ENCODE peak calls at places on chromosomes 6 and 20, in six cellular contexts. One of them, this sample, is unnamed.

GRCh38 chr6:35747877-35748276 is 11.0 kb downstream of the ARMC12 start:
- DNase-seq in GM12891: no peak
- DNase-seq in GM12878: no peak
- DNase-seq in HepG2: no peak
- DNase-seq in H1: no peak
- DNase-seq in K562: no peak
- DNase-seq in this sample: no peak

GRCh38 chr20:36147707-36148106 is 6.8 kb upstream of the EPB41L1 start:
- DNase-seq in HepG2: no peak
- DNase-seq in GM12878: no peak
- DNase-seq in H1: no peak
- DNase-seq in K562: no peak
- DNase-seq in GM12891: no peak
- DNase-seq in this sample: no peak

GRCh38 chr6:9566096-9566495 is 848.8 kb downstream of the TFAP2A start:
- DNase-seq in GM12891: no peak
- DNase-seq in H1: no peak
- DNase-seq in GM12878: no peak
- DNase-seq in K562: no peak
- DNase-seq in HepG2: no peak
- DNase-seq in this sample: no peak

GRCh38 chr6:144017167-144018094 is 9.4 kb upstream of the PLAGL1 start:
- DNase-seq in H1: no peak
- DNase-seq in HepG2: no peak
- DNase-seq in GM12891: no peak
- DNase-seq in K562: no peak
- DNase-seq in GM12878: no peak
- DNase-seq in this sample: no peak

GRCh38 chr6:108107102-108107501 is 32.6 kb upstream of the OSTM1 start:
- DNase-seq in HepG2: no peak
- DNase-seq in GM12891: no peak
- DNase-seq in H1: no peak
- DNase-seq in GM12878: no peak
- DNase-seq in K562: no peak
- DNase-seq in this sample: no peak

GRCh38 chr20:62156592-62157386 is 13.2 kb downstream of the SS18L1 start:
- DNase-seq in K562: peak
- DNase-seq in H1: peak
- DNase-seq in HepG2: peak
- DNase-seq in GM12878: no peak
- DNase-seq in GM12891: peak
- DNase-seq in this sample: peak

GRCh38 chr6:168905451-168906090 is 348.1 kb downstream of the THBS2 start:
- DNase-seq in GM12891: no peak
- DNase-seq in HepG2: no peak
- DNase-seq in H1: no peak
- DNase-seq in K562: no peak
- DNase-seq in GM12878: no peak
- DNase-seq in this sample: no peak

GRCh38 chr6:105594821-105595220 is 191.9 kb upstream of the PREP start:
- DNase-seq in GM12891: no peak
- DNase-seq in GM12878: no peak
- DNase-seq in K562: no peak
- DNase-seq in H1: no peak
- DNase-seq in HepG2: no peak
- DNase-seq in this sample: no peak

GRCh38 chr20:2872304-2873009 is 824 bp upstream of the PTPRA start:
- DNase-seq in GM12891: peak
- DNase-seq in H1: peak
- DNase-seq in HepG2: peak
- DNase-seq in GM12878: peak
- DNase-seq in K562: peak
- DNase-seq in this sample: no peak

GRCh38 chr6:5497896-5498578 is 236.7 kb downstream of the FARS2 start:
- DNase-seq in GM12878: no peak
- DNase-seq in HepG2: no peak
- DNase-seq in GM12891: no peak
- DNase-seq in K562: no peak
- DNase-seq in H1: no peak
- DNase-seq in this sample: no peak

GRCh38 chr6:135814043-135814442 is 37.5 kb upstream of the PDE7B start:
- DNase-seq in H1: no peak
- DNase-seq in GM12891: no peak
- DNase-seq in HepG2: peak
- DNase-seq in K562: no peak
- DNase-seq in GM12878: no peak
- DNase-seq in this sample: no peak

GRCh38 chr20:25136643-25137559 is 55.0 kb upstream of the VSX1 start:
- DNase-seq in K562: no peak
- DNase-seq in H1: no peak
- DNase-seq in GM12878: no peak
- DNase-seq in GM12891: no peak
- DNase-seq in HepG2: no peak
- DNase-seq in this sample: no peak

GRCh38 chr20:55761787-55762186 is 243.5 kb downstream of the CBLN4 start:
- DNase-seq in H1: no peak
- DNase-seq in GM12878: no peak
- DNase-seq in HepG2: no peak
- DNase-seq in GM12891: no peak
- DNase-seq in K562: no peak
- DNase-seq in this sample: no peak

GRCh38 chr6:50143011-50143719 is 93.4 kb upstream of the DEFB112 start:
- DNase-seq in H1: no peak
- DNase-seq in GM12878: no peak
- DNase-seq in GM12891: no peak
- DNase-seq in K562: no peak
- DNase-seq in HepG2: no peak
- DNase-seq in this sample: no peak

GRCh38 chr20:57003012-57003411 is 263.4 kb downstream of the BMP7 start:
- DNase-seq in K562: no peak
- DNase-seq in GM12891: no peak
- DNase-seq in H1: no peak
- DNase-seq in HepG2: no peak
- DNase-seq in GM12878: no peak
- DNase-seq in this sample: no peak

GRCh38 chr6:221531-222349 is 70.5 kb upstream of the DUSP22 start:
- DNase-seq in H1: no peak
- DNase-seq in K562: no peak
- DNase-seq in HepG2: peak
- DNase-seq in GM12891: no peak
- DNase-seq in GM12878: peak
- DNase-seq in this sample: no peak

GRCh38 chr6:162684961-162685360 is 42.6 kb downstream of the PRKN start:
- DNase-seq in H1: no peak
- DNase-seq in GM12891: no peak
- DNase-seq in GM12878: no peak
- DNase-seq in HepG2: no peak
- DNase-seq in K562: no peak
- DNase-seq in this sample: no peak

GRCh38 chr6:108559097-108559883 is 1.4 kb upstream of the FOXO3 start:
- DNase-seq in K562: peak
- DNase-seq in GM12891: peak
- DNase-seq in HepG2: peak
- DNase-seq in GM12878: no peak
- DNase-seq in H1: peak
- DNase-seq in this sample: peak

GRCh38 chr6:14612016-14612415 is 494.4 kb downstream of the CD83 start:
- DNase-seq in GM12878: no peak
- DNase-seq in K562: no peak
- DNase-seq in H1: no peak
- DNase-seq in GM12891: no peak
- DNase-seq in HepG2: no peak
- DNase-seq in this sample: no peak

GRCh38 chr20:31673943-31674463 is 36.3 kb downstream of the COX4I2 start:
- DNase-seq in GM12878: no peak
- DNase-seq in K562: no peak
- DNase-seq in HepG2: no peak
- DNase-seq in H1: no peak
- DNase-seq in GM12891: no peak
- DNase-seq in this sample: no peak

GRCh38 chr20:15515706-15516105 is 1057.5 kb downstream of the KIF16B start:
- DNase-seq in GM12878: no peak
- DNase-seq in HepG2: no peak
- DNase-seq in K562: no peak
- DNase-seq in H1: no peak
- DNase-seq in GM12891: no peak
- DNase-seq in this sample: no peak

GRCh38 chr6:93299622-93300021 is 119.7 kb downstream of the EPHA7 start:
- DNase-seq in HepG2: no peak
- DNase-seq in H1: no peak
- DNase-seq in GM12878: no peak
- DNase-seq in GM12891: no peak
- DNase-seq in K562: no peak
- DNase-seq in this sample: no peak

GRCh38 chr6:93295631-93296030 is 123.7 kb downstream of the EPHA7 start:
- DNase-seq in GM12878: no peak
- DNase-seq in GM12891: no peak
- DNase-seq in K562: no peak
- DNase-seq in HepG2: no peak
- DNase-seq in H1: no peak
- DNase-seq in this sample: no peak

GRCh38 chr6:93294879-93295278 is 124.5 kb downstream of the EPHA7 start:
- DNase-seq in HepG2: no peak
- DNase-seq in GM12891: no peak
- DNase-seq in H1: no peak
- DNase-seq in K562: no peak
- DNase-seq in GM12878: no peak
- DNase-seq in this sample: no peak

DNA sequence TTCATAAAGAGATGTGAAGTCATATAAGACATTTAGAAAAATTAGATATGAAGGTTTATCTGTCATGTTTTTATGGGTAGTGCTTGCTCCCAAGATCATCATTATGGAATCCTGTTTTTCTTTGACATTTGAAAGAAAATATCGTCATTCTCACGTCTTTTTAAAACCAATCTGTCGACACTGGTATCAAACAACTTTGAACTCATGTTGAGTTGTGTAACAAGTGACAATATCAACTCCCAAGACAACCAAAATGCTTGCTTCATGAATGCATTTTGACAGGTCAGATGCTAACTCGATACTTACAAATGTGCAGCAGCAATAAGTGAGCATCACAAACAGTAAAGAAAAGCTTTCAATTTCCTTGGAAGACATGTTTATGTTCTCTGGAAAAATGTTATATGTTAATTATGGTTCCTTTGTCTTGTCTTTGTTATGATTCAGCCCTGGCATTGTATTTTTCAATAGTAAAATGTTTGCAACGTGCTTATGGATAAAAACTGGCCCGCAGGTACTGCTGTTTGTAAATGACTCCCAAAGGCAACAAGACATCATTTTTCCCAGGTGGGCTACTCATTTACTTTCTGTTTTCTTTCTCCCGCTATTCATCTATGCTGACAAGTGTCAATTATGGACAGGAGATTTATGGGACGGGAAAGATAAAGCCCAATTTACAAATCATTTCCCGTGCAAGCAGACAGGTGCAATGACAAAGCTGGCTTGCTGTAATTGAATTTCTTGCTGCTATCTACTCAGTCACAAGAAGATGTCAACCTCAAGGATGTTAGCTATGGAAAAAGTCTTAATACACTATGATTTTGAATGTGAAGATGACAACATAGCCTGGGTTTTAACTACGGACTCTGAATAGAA is 125.7 kb downstream of the EPHA7 start:
- DNase-seq in H1: no peak
- DNase-seq in GM12891: no peak
- DNase-seq in K562: no peak
- DNase-seq in GM12878: no peak
- DNase-seq in HepG2: no peak
- DNase-seq in this sample: no peak
- TF ChIP-seq POLR2AphosphoS5 in H1: no peak
- TF ChIP-seq POLR2AphosphoS5 in GM12891: no peak
- TF ChIP-seq POLR2AphosphoS5 in K562: no peak
- TF ChIP-seq POLR2AphosphoS5 in GM12878: no peak
- TF ChIP-seq POLR2AphosphoS5 in HepG2: no peak
- TF ChIP-seq POLR2AphosphoS5 in this sample: no peak

DNA sequence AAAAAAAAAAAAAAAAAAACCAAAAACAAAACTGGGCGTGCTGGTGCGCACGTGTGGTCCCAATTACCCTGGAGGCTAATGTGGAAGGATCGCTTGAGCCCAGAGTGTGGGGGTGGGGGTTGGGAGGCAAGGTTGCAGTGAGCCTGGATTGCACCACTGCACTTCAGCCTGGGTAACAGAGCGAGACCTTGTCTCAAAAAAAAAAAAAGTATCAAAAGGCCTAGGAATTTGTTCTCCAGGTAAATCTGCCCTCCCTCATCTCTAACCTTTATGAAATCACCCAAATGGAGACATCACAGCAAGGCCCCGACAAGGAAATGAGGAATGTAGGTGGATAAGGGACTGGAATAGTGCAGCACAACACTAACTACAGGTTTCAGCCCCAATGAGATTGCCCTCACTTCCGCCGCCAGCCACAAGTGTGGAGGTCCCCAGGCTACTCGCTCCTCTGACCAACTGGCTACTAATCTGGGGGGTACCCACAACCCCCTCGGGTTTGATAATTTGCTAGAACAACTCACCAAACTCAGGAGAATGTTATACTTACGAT is 36.8 kb upstream of the DDR1 start:
- DNase-seq in GM12891: no peak
- DNase-seq in HepG2: no peak
- DNase-seq in GM12878: no peak
- DNase-seq in H1: peak
- DNase-seq in K562: no peak
- DNase-seq in this sample: no peak
- TF ChIP-seq POLR2A in GM12891: no peak
- TF ChIP-seq POLR2A in HepG2: no peak
- TF ChIP-seq POLR2A in GM12878: no peak
- TF ChIP-seq POLR2A in H1: peak
- TF ChIP-seq POLR2A in K562: no peak
- TF ChIP-seq POLR2A in this sample: no peak

GRCh38 chr20:22453244-22454080 is 130.9 kb downstream of the FOXA2 start:
- DNase-seq in H1: no peak
- DNase-seq in GM12878: no peak
- DNase-seq in K562: peak
- DNase-seq in HepG2: peak
- DNase-seq in GM12891: no peak
- DNase-seq in this sample: no peak

GRCh38 chr20:22455259-22455658 is 129.1 kb downstream of the FOXA2 start:
- DNase-seq in GM12878: no peak
- DNase-seq in H1: no peak
- DNase-seq in GM12891: no peak
- DNase-seq in K562: no peak
- DNase-seq in HepG2: no peak
- DNase-seq in this sample: no peak

GRCh38 chr20:22450540-22450939 is 133.8 kb downstream of the FOXA2 start:
- DNase-seq in K562: no peak
- DNase-seq in H1: no peak
- DNase-seq in GM12878: no peak
- DNase-seq in GM12891: no peak
- DNase-seq in HepG2: no peak
- DNase-seq in this sample: no peak

GRCh38 chr20:22449115-22449973 is 135.0 kb downstream of the FOXA2 start:
- DNase-seq in HepG2: no peak
- DNase-seq in GM12878: no peak
- DNase-seq in H1: no peak
- DNase-seq in GM12891: no peak
- DNase-seq in K562: no peak
- DNase-seq in this sample: no peak

GRCh38 chr20:22452442-22453011 is 131.8 kb downstream of the FOXA2 start:
- DNase-seq in K562: no peak
- DNase-seq in H1: no peak
- DNase-seq in HepG2: peak
- DNase-seq in GM12891: no peak
- DNase-seq in GM12878: no peak
- DNase-seq in this sample: no peak
- TF ChIP-seq TAF1 in K562: no peak
- TF ChIP-seq TAF1 in H1: no peak
- TF ChIP-seq TAF1 in HepG2: no peak
- TF ChIP-seq TAF1 in GM12891: no peak
- TF ChIP-seq TAF1 in GM12878: no peak
- TF ChIP-seq TAF1 in this sample: no peak

GRCh38 chr20:10521068-10521834 is 86.1 kb downstream of the SLX4IP start:
- DNase-seq in HepG2: peak
- DNase-seq in GM12891: no peak
- DNase-seq in H1: no peak
- DNase-seq in K562: no peak
- DNase-seq in GM12878: no peak
- DNase-seq in this sample: no peak
- TF ChIP-seq POLR2AphosphoS5 in HepG2: no peak
- TF ChIP-seq POLR2AphosphoS5 in GM12891: no peak
- TF ChIP-seq POLR2AphosphoS5 in H1: no peak
- TF ChIP-seq POLR2AphosphoS5 in K562: no peak
- TF ChIP-seq POLR2AphosphoS5 in GM12878: no peak
- TF ChIP-seq POLR2AphosphoS5 in this sample: no peak